ENCODE peak calls at places on chromosomes 5 and 9, in five cellular contexts. V is prostate gland, F is pancreas, S is left lung, A is BE2C. L is an unnamed sample.

GRCh38 chr5:130528474-130528873 is 624.2 kb downstream of the CHSY3 start:
- DNase-seq in F (no peak), A (no peak), S (no peak), V (no peak), L (no peak)

GRCh38 chr9:7186175-7186574 is 428.4 kb downstream of the KDM4C start:
- DNase-seq in V (no peak), F (no peak), S (no peak), A (no peak), L (no peak)

GRCh38 chr5:165525268-165525667 is 2019.8 kb downstream of the MAT2B start:
- DNase-seq in F (no peak), S (no peak), V (no peak), A (no peak), L (no peak)

GRCh38 chr5:137997726-137998213 is 35.1 kb downstream of the FAM13B start:
- DNase-seq in A (no peak), S (no peak), F (no peak), V (no peak), L (no peak)

GRCh38 chr5:142686210-142686734 is 382 bp upstream of the FGF1 start:
- DNase-seq in S (no peak), V (no peak), F (no peak), A (no peak), L (no peak)

GRCh38 chr5:145937432-145938250 is 1.3 kb downstream of the SH3RF2 start:
- DNase-seq in A (no peak), F (peak), V (peak), S (no peak), L (no peak)

GRCh38 chr5:90153031-90153430 is 256.5 kb downstream of the CETN3 start:
- DNase-seq in F (no peak), A (no peak), S (no peak), V (no peak), L (no peak)

GRCh38 chr5:150394103-150394502 is 18.6 kb downstream of the CD74 start:
- DNase-seq in A (no peak), S (no peak), F (no peak), V (no peak), L (no peak)

GRCh38 chr9:25427290-25427689 is 251.0 kb downstream of the TUSC1 start:
- DNase-seq in F (no peak), A (no peak), V (no peak), S (no peak), L (no peak)

GRCh38 chr9:99024959-99025358 is 80.0 kb upstream of the TGFBR1 start:
- DNase-seq in S (no peak), A (no peak), V (no peak), F (no peak), L (peak)

GRCh38 chr5:37197340-37198050 is 51.7 kb downstream of the CPLANE1 start:
- DNase-seq in V (no peak), F (no peak), A (no peak), S (no peak), L (no peak)

GRCh38 chr5:180658774-180659564 is 9.6 kb upstream of the FLT4 start:
- DNase-seq in A (no peak), F (no peak), V (no peak), S (no peak), L (no peak)

GRCh38 chr9:2560175-2560574 is 61.4 kb upstream of the VLDLR start:
- DNase-seq in A (no peak), V (no peak), S (no peak), F (peak), L (no peak)

GRCh38 chr5:57791875-57792274 is 309.3 kb upstream of the ACTBL2 start:
- DNase-seq in F (no peak), A (no peak), S (no peak), V (no peak), L (no peak)

GRCh38 chr5:421287-421880 is 21.6 kb upstream of the EXOC3 start:
- DNase-seq in V (no peak), A (no peak), S (no peak), F (no peak), L (no peak)

GRCh38 chr9:123660691-123661090 is 269.2 kb downstream of the DENND1A start:
- DNase-seq in F (no peak), V (no peak), A (no peak), S (no peak), L (no peak)

GRCh38 chr9:130120207-130120587 is 52.0 kb upstream of the NCS1 start:
- DNase-seq in F (no peak), A (no peak), V (no peak), S (no peak), L (no peak)

GRCh38 chr5:26231316-26231715 is 807.1 kb downstream of the CDH9 start:
- DNase-seq in F (no peak), S (no peak), A (no peak), V (no peak), L (no peak)

GRCh38 chr5:141604318-141604717 is 14.5 kb downstream of the DIAPH1 start:
- DNase-seq in V (no peak), S (peak), F (no peak), A (no peak), L (peak)

DNA sequence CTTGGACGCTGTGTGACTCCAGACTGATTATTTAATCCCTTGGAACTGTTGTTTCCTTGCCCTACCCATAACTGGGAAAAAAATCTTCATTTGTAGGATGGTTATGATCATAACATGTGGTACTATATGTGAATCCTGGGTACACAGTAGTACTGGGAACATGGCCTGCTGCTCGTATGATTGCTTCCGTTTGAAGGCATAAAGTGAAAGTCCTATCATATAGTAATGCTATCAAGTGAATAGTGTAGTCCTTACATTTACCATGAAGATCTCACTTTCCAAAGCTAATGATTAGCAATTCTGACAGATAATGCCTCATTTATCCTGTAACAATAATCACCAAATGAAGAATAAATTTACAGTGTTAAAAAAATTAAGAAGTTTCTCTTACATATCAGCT is 53.2 kb downstream of the MEF2C start:
- DNase-seq in A (no peak), S (no peak), V (no peak), F (no peak), L (no peak)
- H3K4me3 ChIP-seq in A (no peak), S (no peak), V (no peak), F (no peak), L (no peak)

DNA sequence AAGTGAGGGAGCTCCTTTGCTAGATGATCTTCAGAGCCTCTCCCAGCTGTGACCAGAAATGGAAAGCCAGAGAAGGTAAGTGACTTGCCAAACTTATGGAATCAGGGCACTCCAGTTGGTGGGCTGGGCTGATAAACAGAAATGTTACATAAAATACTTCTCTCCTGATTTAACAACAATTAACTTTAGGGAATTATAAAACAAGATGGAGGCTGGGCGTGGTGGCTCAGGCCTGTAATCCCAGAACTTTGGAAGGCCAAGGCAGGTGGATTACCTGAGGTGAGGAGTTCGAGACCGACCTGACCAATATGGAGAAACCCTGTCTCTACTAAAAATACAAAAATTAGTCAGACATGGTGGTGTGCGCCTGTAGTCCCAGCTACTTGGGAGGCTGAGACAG is 899 bp upstream of the MED10 start:
- DNase-seq in V (no peak), F (no peak), S (no peak), A (no peak), L (no peak)
- H3K4me3 ChIP-seq in V (no peak), F (no peak), S (no peak), A (peak), L (peak)

DNA sequence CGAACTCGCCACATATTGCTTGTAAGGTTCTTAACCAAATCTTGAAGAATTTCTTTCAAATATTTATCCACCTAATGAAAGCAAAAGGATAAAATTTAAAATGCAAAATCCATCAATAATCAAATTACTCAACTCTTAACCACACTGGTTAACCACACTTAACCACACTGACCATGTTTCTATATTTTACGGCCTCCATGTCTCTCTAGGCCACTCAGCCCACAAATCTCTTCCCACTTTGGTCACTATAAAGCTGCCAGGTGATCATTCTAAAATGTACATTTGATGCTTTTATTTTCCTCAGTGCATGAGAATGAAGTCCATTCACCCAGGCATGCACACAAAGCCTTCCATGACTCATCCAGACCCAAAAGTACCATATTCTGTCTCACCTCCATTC is 56.4 kb upstream of the OR2K2 start:
- DNase-seq in A (no peak), S (no peak), F (no peak), V (no peak), L (no peak)
- H3K4me3 ChIP-seq in A (no peak), S (no peak), F (no peak), V (no peak), L (no peak)

GRCh38 chr9:121567142-121568100 is 67.8 kb upstream of the GGTA1 start:
- DNase-seq in V (no peak), A (peak), F (no peak), S (no peak), L (no peak)
- H3K4me3 ChIP-seq in V (peak), A (peak), F (no peak), S (peak), L (peak)

GRCh38 chr5:96796434-96796833 is 11.3 kb downstream of the ERAP1 start:
- DNase-seq in S (no peak), V (no peak), F (no peak), A (no peak), L (no peak)
- H3K4me3 ChIP-seq in S (no peak), V (no peak), F (no peak), A (no peak), L (no peak)

DNA sequence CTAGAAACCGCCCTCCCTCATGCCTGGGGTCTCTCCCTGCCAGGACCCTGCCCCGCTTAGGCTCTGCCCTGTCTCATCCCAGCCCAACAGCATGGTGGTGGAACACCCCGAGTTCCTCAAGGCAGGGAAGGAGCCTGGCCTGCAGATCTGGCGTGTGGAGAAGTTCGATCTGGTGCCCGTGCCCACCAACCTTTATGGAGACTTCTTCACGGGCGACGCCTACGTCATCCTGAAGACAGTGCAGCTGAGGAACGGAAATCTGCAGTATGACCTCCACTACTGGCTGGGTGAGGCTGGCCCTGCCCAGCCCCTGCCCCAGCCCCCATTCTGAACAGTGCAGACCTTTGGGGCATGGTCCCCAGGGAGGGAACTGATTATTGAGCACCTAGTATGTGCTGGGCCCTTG is 33.9 kb downstream of the GSN start:
- DNase-seq in A (no peak), S (peak), V (no peak), F (no peak), L (no peak)
- H3K4me3 ChIP-seq in A (no peak), S (no peak), V (no peak), F (no peak), L (no peak)

DNA sequence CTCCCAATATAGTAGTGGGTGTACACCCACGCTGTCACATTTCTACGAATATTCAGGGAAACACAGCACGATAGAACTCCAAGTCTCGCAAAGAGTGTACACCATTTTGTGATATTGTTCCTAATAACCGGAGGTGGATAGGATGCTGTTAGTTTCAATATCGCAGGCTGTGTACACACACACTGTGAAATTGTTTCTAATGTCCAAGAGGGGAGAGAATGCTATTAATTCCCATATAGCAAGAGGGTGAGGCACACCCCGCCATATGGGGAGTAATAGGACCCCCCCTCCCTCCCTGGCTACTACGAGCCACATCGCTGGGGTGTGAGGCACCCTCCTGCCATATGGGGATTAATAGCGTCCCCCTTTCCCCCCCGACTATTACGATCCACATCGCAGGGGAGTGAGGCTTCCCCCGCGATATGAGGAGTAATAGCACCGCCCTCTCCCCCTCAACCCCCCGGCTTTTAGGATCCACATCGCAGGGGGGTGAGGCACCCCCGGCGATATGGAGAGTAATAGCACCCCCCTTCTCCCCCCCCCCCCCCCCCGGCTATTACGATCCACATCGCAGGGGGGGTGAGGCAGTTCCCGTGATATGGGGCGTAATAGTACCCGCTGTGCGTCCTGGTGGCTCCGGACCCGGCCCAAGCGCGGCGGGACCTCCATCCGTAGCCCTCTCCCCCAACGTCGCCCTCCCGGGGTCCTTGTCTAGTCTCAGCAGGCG is 565 bp upstream of the STK32A start:
- DNase-seq in S (no peak), F (no peak), V (no peak), A (no peak), L (no peak)
- H3K4me3 ChIP-seq in S (peak), F (peak), V (peak), A (peak), L (peak)

GRCh38 chr9:110130211-110130610 is 77.7 kb downstream of the C9orf152 start:
- DNase-seq in S (no peak), F (no peak), A (no peak), V (no peak), L (no peak)

GRCh38 chr9:110130791-110131416 is 77.1 kb downstream of the C9orf152 start:
- DNase-seq in A (no peak), V (no peak), F (no peak), S (no peak), L (no peak)

GRCh38 chr9:110126986-110127864 is 80.7 kb downstream of the C9orf152 start:
- DNase-seq in V (no peak), S (peak), A (no peak), F (peak), L (peak)

GRCh38 chr9:110129460-110129859 is 78.5 kb downstream of the C9orf152 start:
- DNase-seq in V (no peak), S (no peak), F (no peak), A (no peak), L (no peak)

GRCh38 chr9:110128664-110129329 is 79.2 kb downstream of the C9orf152 start:
- DNase-seq in A (no peak), S (no peak), F (no peak), V (no peak), L (no peak)
- H3K4me3 ChIP-seq in A (no peak), S (no peak), F (no peak), V (no peak), L (no peak)

L was measured in skeletal muscle cell.